ENCODE peak calls at places on chromosomes 1 and 21, in six cellular contexts. I, O, V, M, A and E are unnamed samples.

GRCh38 chr1:166975361-166976129 is at the start of gene ILDR2:
- DNase-seq in I (peak), O (no peak), V (peak), M (peak), A (peak), E (peak)

GRCh38 chr1:30988045-30988444 is 77.5 kb downstream of the PUM1 start:
- DNase-seq in I (no peak), O (no peak), V (no peak), M (no peak), A (no peak), E (no peak)

GRCh38 chr1:232437510-232437909 is 192.4 kb downstream of the SIPA1L2 start:
- DNase-seq in I (no peak), O (no peak), V (no peak), M (no peak), A (no peak), E (no peak)

GRCh38 chr1:203320546-203321272 is 15.4 kb downstream of the BTG2 start:
- DNase-seq in I (peak), O (no peak), V (peak), M (peak), A (no peak), E (peak)

GRCh38 chr1:231139125-231139649 is 22.7 kb upstream of the TRIM67 start:
- DNase-seq in I (no peak), O (peak), V (no peak), M (no peak), A (peak), E (peak)

GRCh38 chr1:25958475-25958874 is 39.4 kb downstream of the PAFAH2 start:
- DNase-seq in I (no peak), O (peak), V (no peak), M (no peak), A (peak), E (peak)

GRCh38 chr21:46294647-46295176 is 8.6 kb downstream of the YBEY start:
- DNase-seq in I (peak), O (peak), V (no peak), M (no peak), A (peak), E (peak)

GRCh38 chr1:192788184-192788583 is 20.7 kb upstream of the RGS2 start:
- DNase-seq in I (no peak), O (no peak), V (no peak), M (no peak), A (peak), E (peak)

GRCh38 chr1:36889478-36889845 is 144.9 kb downstream of the GRIK3 start:
- DNase-seq in I (no peak), O (no peak), V (no peak), M (no peak), A (no peak), E (no peak)

GRCh38 chr1:53285546-53285945 is 42.3 kb downstream of the LRP8 start:
- DNase-seq in I (no peak), O (no peak), V (no peak), M (no peak), A (no peak), E (no peak)

GRCh38 chr1:53288247-53289049 is 39.4 kb downstream of the LRP8 start:
- DNase-seq in I (no peak), O (no peak), V (no peak), M (no peak), A (no peak), E (no peak)

GRCh38 chr1:53285969-53286760 is 41.7 kb downstream of the LRP8 start:
- DNase-seq in I (peak), O (no peak), V (no peak), M (no peak), A (no peak), E (no peak)

GRCh38 chr1:53289050-53289429 is 38.8 kb downstream of the LRP8 start:
- DNase-seq in I (no peak), O (no peak), V (no peak), M (no peak), A (no peak), E (no peak)

GRCh38 chr1:53286950-53287349 is 40.9 kb downstream of the LRP8 start:
- DNase-seq in I (no peak), O (no peak), V (no peak), M (no peak), A (no peak), E (no peak)
- H3K4me3 ChIP-seq in I (no peak), O (no peak), V (no peak), M (no peak), A (no peak), E (no peak)

GRCh38 chr1:159855709-159856108 is 6.7 kb downstream of the VSIG8 start:
- DNase-seq in I (no peak), O (no peak), V (no peak), M (no peak), A (no peak), E (no peak)

GRCh38 chr1:159854101-159854692 is 8.3 kb downstream of the VSIG8 start:
- DNase-seq in I (no peak), O (no peak), V (no peak), M (peak), A (peak), E (peak)

GRCh38 chr1:159854693-159855192 is 7.7 kb downstream of the VSIG8 start:
- DNase-seq in I (peak), O (no peak), V (peak), M (peak), A (peak), E (peak)

GRCh38 chr1:159851386-159851785 is 11.1 kb downstream of the VSIG8 start:
- DNase-seq in I (peak), O (no peak), V (no peak), M (no peak), A (no peak), E (peak)

DNA sequence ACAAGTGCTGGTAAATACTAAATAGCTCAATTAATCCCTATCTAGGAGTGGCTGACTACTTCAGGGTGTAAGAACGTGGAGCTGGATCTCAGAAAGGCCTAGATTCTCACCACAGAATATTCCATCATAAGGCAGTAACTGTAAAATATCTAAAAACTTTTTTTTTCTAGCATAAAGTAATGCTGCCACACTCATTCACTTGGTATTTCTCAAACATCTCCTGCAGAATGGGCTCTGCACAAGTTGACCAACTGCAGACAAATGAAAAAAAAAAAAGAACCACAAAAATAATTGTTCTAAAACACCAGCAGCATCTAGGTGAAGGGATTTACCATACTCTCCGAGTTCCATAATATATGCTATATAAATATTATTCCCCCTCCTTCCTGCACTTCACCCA is 9.0 kb downstream of the VSIG8 start:
- DNase-seq in I (no peak), O (no peak), V (no peak), M (no peak), A (peak), E (no peak)
- H3K4me3 ChIP-seq in I (no peak), O (no peak), V (no peak), M (no peak), A (peak), E (no peak)

GRCh38 chr21:36859744-36860501 is 106.5 kb downstream of the HLCS start:
- DNase-seq in I (peak), O (no peak), V (no peak), M (peak), A (peak), E (peak)

GRCh38 chr21:36861595-36861883 is 104.9 kb downstream of the HLCS start:
- DNase-seq in I (no peak), O (no peak), V (no peak), M (no peak), A (no peak), E (no peak)

GRCh38 chr21:36863260-36863659 is 103.2 kb downstream of the HLCS start:
- DNase-seq in I (no peak), O (no peak), V (no peak), M (no peak), A (no peak), E (no peak)

GRCh38 chr21:36860736-36861594 is 105.5 kb downstream of the HLCS start:
- DNase-seq in I (no peak), O (no peak), V (no peak), M (no peak), A (peak), E (no peak)

DNA sequence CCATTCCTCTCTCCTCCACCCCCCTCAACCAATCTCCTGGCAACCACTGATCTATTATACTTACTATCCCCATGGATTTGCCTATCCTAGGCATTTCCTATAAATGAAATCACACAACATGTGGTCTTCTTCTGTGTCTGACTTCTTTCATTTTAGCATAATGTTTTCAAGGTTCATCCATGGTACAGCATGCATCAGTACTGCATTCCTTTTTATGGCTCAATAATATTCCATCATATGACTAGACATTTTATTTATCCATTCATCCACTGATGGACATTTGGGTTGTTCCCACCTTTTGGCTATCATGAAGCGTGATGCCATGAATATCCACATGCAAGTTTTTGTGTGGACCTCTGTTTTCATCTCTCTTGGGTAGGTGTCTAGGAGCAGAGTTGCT is 104.5 kb downstream of the HLCS start:
- DNase-seq in I (no peak), O (no peak), V (no peak), M (no peak), A (no peak), E (no peak)
- H3K4me3 ChIP-seq in I (no peak), O (no peak), V (no peak), M (no peak), A (no peak), E (no peak)

GRCh38 chr1:27005648-27006496 is 6.8 kb downstream of the TENT5B start:
- DNase-seq in I (no peak), O (no peak), V (no peak), M (no peak), A (no peak), E (no peak)

GRCh38 chr1:27004471-27005165 is 8.0 kb downstream of the TENT5B start:
- DNase-seq in I (no peak), O (no peak), V (no peak), M (no peak), A (peak), E (peak)

GRCh38 chr1:27007909-27008582 is 4.6 kb downstream of the TENT5B start:
- DNase-seq in I (no peak), O (no peak), V (no peak), M (peak), A (no peak), E (no peak)

GRCh38 chr1:27005166-27005530 is 7.5 kb downstream of the TENT5B start:
- DNase-seq in I (no peak), O (no peak), V (no peak), M (no peak), A (no peak), E (no peak)

DNA sequence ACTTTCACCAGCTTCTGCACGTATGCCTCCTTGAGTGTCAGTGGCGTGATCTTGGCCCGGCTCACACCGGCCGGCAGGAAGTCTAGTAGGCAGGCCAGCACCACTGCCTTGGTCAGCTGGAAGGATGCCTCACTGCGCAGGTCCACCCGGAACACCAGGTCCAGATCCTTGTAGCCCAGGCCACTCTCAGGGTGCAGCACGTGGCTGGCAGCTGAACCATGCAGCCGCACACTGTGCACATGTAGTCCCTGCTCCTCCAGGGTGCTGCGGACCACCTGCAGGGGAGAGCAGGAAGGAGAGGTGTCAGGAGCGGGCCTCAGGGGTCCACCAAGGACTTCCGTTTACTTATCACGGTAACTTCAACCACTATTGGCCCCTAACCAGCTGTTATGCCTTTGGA is 6.0 kb downstream of the TENT5B start:
- DNase-seq in I (no peak), O (no peak), V (no peak), M (no peak), A (no peak), E (no peak)
- H3K4me3 ChIP-seq in I (no peak), O (no peak), V (no peak), M (no peak), A (no peak), E (no peak)

GRCh38 chr1:155971910-155972809 is 6.2 kb downstream of the ARHGEF2 start:
- DNase-seq in I (no peak), O (no peak), V (no peak), M (no peak), A (no peak), E (no peak)

GRCh38 chr1:155976062-155976912 is 2.1 kb downstream of the ARHGEF2 start:
- DNase-seq in I (peak), O (no peak), V (peak), M (peak), A (peak), E (peak)

GRCh38 chr1:155975375-155976061 is 2.8 kb downstream of the ARHGEF2 start:
- DNase-seq in I (no peak), O (no peak), V (no peak), M (no peak), A (no peak), E (peak)

GRCh38 chr1:155974208-155975165 is 3.9 kb downstream of the ARHGEF2 start:
- DNase-seq in I (no peak), O (no peak), V (no peak), M (no peak), A (no peak), E (no peak)

GRCh38 chr1:155973723-155974122 is 4.6 kb downstream of the ARHGEF2 start:
- DNase-seq in I (no peak), O (no peak), V (no peak), M (no peak), A (no peak), E (no peak)
- H3K4me3 ChIP-seq in I (no peak), O (no peak), V (no peak), M (no peak), A (no peak), E (peak)

GRCh38 chr1:103108525-103109150 is 316 bp upstream of the COL11A1 start:
- DNase-seq in I (no peak), O (no peak), V (no peak), M (no peak), A (no peak), E (no peak)
- H3K4me3 ChIP-seq in I (no peak), O (peak), V (no peak), M (peak), A (peak), E (no peak)